ENCODE peak calls at places on chromosomes 11 and 22, in nine cellular contexts. One of them, this sample, is unnamed.

GRCh38 chr11:5665051-5665450 is 19.8 kb downstream of the TRIM5 start:
- DNase-seq in T-helper 2 cell: no peak
- DNase-seq in AML-193: no peak
- DNase-seq in GM23248: no peak
- DNase-seq in uterus: no peak
- DNase-seq in cardiac muscle cell: no peak
- DNase-seq in epithelial cell of esophagus: no peak
- DNase-seq in Calu3: no peak
- DNase-seq in glutamatergic neuron: no peak
- DNase-seq in this sample: no peak

GRCh38 chr11:19980388-19980787 is 179.9 kb downstream of the DBX1 start:
- DNase-seq in Calu3: no peak
- DNase-seq in uterus: no peak
- DNase-seq in AML-193: no peak
- DNase-seq in GM23248: no peak
- DNase-seq in glutamatergic neuron: no peak
- DNase-seq in T-helper 2 cell: no peak
- DNase-seq in epithelial cell of esophagus: no peak
- DNase-seq in cardiac muscle cell: no peak
- DNase-seq in this sample: no peak

GRCh38 chr11:75468534-75469340 is 35.7 kb upstream of the KLHL35 start:
- DNase-seq in GM23248: peak
- DNase-seq in uterus: peak
- DNase-seq in Calu3: no peak
- DNase-seq in glutamatergic neuron: no peak
- DNase-seq in epithelial cell of esophagus: no peak
- DNase-seq in cardiac muscle cell: peak
- DNase-seq in AML-193: no peak
- DNase-seq in T-helper 2 cell: no peak
- DNase-seq in this sample: no peak

GRCh38 chr22:35369996-35370395 is 10.9 kb upstream of the HMOX1 start:
- DNase-seq in T-helper 2 cell: no peak
- DNase-seq in cardiac muscle cell: no peak
- DNase-seq in Calu3: no peak
- DNase-seq in uterus: no peak
- DNase-seq in epithelial cell of esophagus: no peak
- DNase-seq in AML-193: no peak
- DNase-seq in glutamatergic neuron: no peak
- DNase-seq in GM23248: no peak
- DNase-seq in this sample: no peak

GRCh38 chr11:77205467-77206263 is 77.6 kb downstream of the MYO7A start:
- DNase-seq in glutamatergic neuron: peak
- DNase-seq in GM23248: no peak
- DNase-seq in T-helper 2 cell: no peak
- DNase-seq in cardiac muscle cell: no peak
- DNase-seq in uterus: peak
- DNase-seq in Calu3: no peak
- DNase-seq in epithelial cell of esophagus: no peak
- DNase-seq in AML-193: no peak
- DNase-seq in this sample: no peak

GRCh38 chr11:10581481-10582019 is 13.1 kb upstream of the LYVE1 start:
- DNase-seq in epithelial cell of esophagus: peak
- DNase-seq in GM23248: peak
- DNase-seq in uterus: no peak
- DNase-seq in AML-193: peak
- DNase-seq in cardiac muscle cell: peak
- DNase-seq in T-helper 2 cell: no peak
- DNase-seq in Calu3: no peak
- DNase-seq in glutamatergic neuron: no peak
- DNase-seq in this sample: peak

GRCh38 chr22:26952654-26953379 is 295.4 kb downstream of the MIAT start:
- DNase-seq in GM23248: no peak
- DNase-seq in glutamatergic neuron: peak
- DNase-seq in cardiac muscle cell: no peak
- DNase-seq in Calu3: no peak
- DNase-seq in AML-193: no peak
- DNase-seq in T-helper 2 cell: no peak
- DNase-seq in epithelial cell of esophagus: no peak
- DNase-seq in uterus: no peak
- DNase-seq in this sample: no peak

GRCh38 chr22:37604875-37605274 is 3.8 kb upstream of the GGA1 start:
- DNase-seq in epithelial cell of esophagus: no peak
- DNase-seq in AML-193: no peak
- DNase-seq in cardiac muscle cell: no peak
- DNase-seq in glutamatergic neuron: no peak
- DNase-seq in GM23248: no peak
- DNase-seq in uterus: no peak
- DNase-seq in T-helper 2 cell: peak
- DNase-seq in Calu3: no peak
- DNase-seq in this sample: no peak

GRCh38 chr22:43152355-43153071 is 1.2 kb downstream of the TSPO start:
- DNase-seq in AML-193: peak
- DNase-seq in GM23248: peak
- DNase-seq in Calu3: peak
- DNase-seq in uterus: peak
- DNase-seq in epithelial cell of esophagus: peak
- DNase-seq in glutamatergic neuron: no peak
- DNase-seq in cardiac muscle cell: peak
- DNase-seq in T-helper 2 cell: peak
- DNase-seq in this sample: peak

GRCh38 chr11:129237880-129238638 is 45.9 kb upstream of the ARHGAP32 start:
- DNase-seq in cardiac muscle cell: no peak
- DNase-seq in GM23248: no peak
- DNase-seq in glutamatergic neuron: no peak
- DNase-seq in Calu3: no peak
- DNase-seq in epithelial cell of esophagus: no peak
- DNase-seq in AML-193: no peak
- DNase-seq in T-helper 2 cell: no peak
- DNase-seq in uterus: no peak
- DNase-seq in this sample: no peak

GRCh38 chr22:37472418-37473006 is 13.7 kb downstream of the MFNG start:
- DNase-seq in cardiac muscle cell: peak
- DNase-seq in epithelial cell of esophagus: peak
- DNase-seq in GM23248: peak
- DNase-seq in uterus: no peak
- DNase-seq in AML-193: no peak
- DNase-seq in Calu3: peak
- DNase-seq in glutamatergic neuron: peak
- DNase-seq in T-helper 2 cell: peak
- DNase-seq in this sample: no peak

GRCh38 chr11:8075119-8075726 is 5.8 kb upstream of the TUB start:
- DNase-seq in glutamatergic neuron: no peak
- DNase-seq in T-helper 2 cell: no peak
- DNase-seq in epithelial cell of esophagus: peak
- DNase-seq in AML-193: no peak
- DNase-seq in cardiac muscle cell: no peak
- DNase-seq in Calu3: no peak
- DNase-seq in GM23248: peak
- DNase-seq in uterus: no peak
- DNase-seq in this sample: no peak

GRCh38 chr11:17790453-17790852 is 55.9 kb downstream of the KCNC1 start:
- DNase-seq in cardiac muscle cell: peak
- DNase-seq in AML-193: no peak
- DNase-seq in GM23248: peak
- DNase-seq in Calu3: no peak
- DNase-seq in glutamatergic neuron: no peak
- DNase-seq in uterus: no peak
- DNase-seq in T-helper 2 cell: no peak
- DNase-seq in epithelial cell of esophagus: peak
- DNase-seq in this sample: peak

GRCh38 chr22:40491990-40492631 is 121.7 kb downstream of the SGSM3 start:
- DNase-seq in AML-193: peak
- DNase-seq in uterus: no peak
- DNase-seq in Calu3: no peak
- DNase-seq in epithelial cell of esophagus: no peak
- DNase-seq in cardiac muscle cell: peak
- DNase-seq in glutamatergic neuron: no peak
- DNase-seq in GM23248: peak
- DNase-seq in T-helper 2 cell: peak
- DNase-seq in this sample: no peak

GRCh38 chr11:43942651-43943356 is 367 bp downstream of the C11orf96 start:
- DNase-seq in Calu3: no peak
- DNase-seq in AML-193: no peak
- DNase-seq in cardiac muscle cell: peak
- DNase-seq in epithelial cell of esophagus: peak
- DNase-seq in glutamatergic neuron: peak
- DNase-seq in T-helper 2 cell: peak
- DNase-seq in uterus: peak
- DNase-seq in GM23248: peak
- DNase-seq in this sample: no peak

GRCh38 chr11:119709638-119710346 is 19.2 kb downstream of the NECTIN1 start:
- DNase-seq in T-helper 2 cell: no peak
- DNase-seq in AML-193: no peak
- DNase-seq in cardiac muscle cell: peak
- DNase-seq in glutamatergic neuron: peak
- DNase-seq in epithelial cell of esophagus: no peak
- DNase-seq in uterus: no peak
- DNase-seq in Calu3: no peak
- DNase-seq in GM23248: no peak
- DNase-seq in this sample: no peak

GRCh38 chr11:20840341-20840740 is 171.0 kb downstream of the NELL1 start:
- DNase-seq in uterus: no peak
- DNase-seq in epithelial cell of esophagus: no peak
- DNase-seq in AML-193: no peak
- DNase-seq in cardiac muscle cell: no peak
- DNase-seq in Calu3: no peak
- DNase-seq in T-helper 2 cell: no peak
- DNase-seq in GM23248: no peak
- DNase-seq in glutamatergic neuron: no peak
- DNase-seq in this sample: no peak

GRCh38 chr22:50498322-50498861 is 9.1 kb downstream of the LMF2 start:
- DNase-seq in T-helper 2 cell: peak
- DNase-seq in GM23248: peak
- DNase-seq in AML-193: peak
- DNase-seq in uterus: no peak
- DNase-seq in cardiac muscle cell: peak
- DNase-seq in Calu3: peak
- DNase-seq in epithelial cell of esophagus: peak
- DNase-seq in glutamatergic neuron: peak
- DNase-seq in this sample: peak

GRCh38 chr11:66467756-66468155 is 1.1 kb downstream of the PELI3 start:
- DNase-seq in epithelial cell of esophagus: no peak
- DNase-seq in glutamatergic neuron: no peak
- DNase-seq in cardiac muscle cell: peak
- DNase-seq in T-helper 2 cell: peak
- DNase-seq in Calu3: peak
- DNase-seq in uterus: no peak
- DNase-seq in AML-193: peak
- DNase-seq in GM23248: peak
- DNase-seq in this sample: no peak

GRCh38 chr11:57504511-57504910 is 11.0 kb downstream of the SLC43A1 start:
- DNase-seq in glutamatergic neuron: no peak
- DNase-seq in T-helper 2 cell: no peak
- DNase-seq in epithelial cell of esophagus: no peak
- DNase-seq in GM23248: no peak
- DNase-seq in cardiac muscle cell: no peak
- DNase-seq in AML-193: no peak
- DNase-seq in Calu3: no peak
- DNase-seq in uterus: no peak
- DNase-seq in this sample: no peak

GRCh38 chr11:126336065-126336464 is 19.4 kb upstream of the ST3GAL4 start:
- DNase-seq in cardiac muscle cell: no peak
- DNase-seq in uterus: no peak
- DNase-seq in glutamatergic neuron: no peak
- DNase-seq in AML-193: no peak
- DNase-seq in epithelial cell of esophagus: no peak
- DNase-seq in T-helper 2 cell: no peak
- DNase-seq in Calu3: no peak
- DNase-seq in GM23248: no peak
- DNase-seq in this sample: no peak

GRCh38 chr22:35051034-35051535 is 14.9 kb upstream of the ISX start:
- DNase-seq in uterus: no peak
- DNase-seq in AML-193: no peak
- DNase-seq in epithelial cell of esophagus: no peak
- DNase-seq in Calu3: no peak
- DNase-seq in T-helper 2 cell: no peak
- DNase-seq in GM23248: no peak
- DNase-seq in glutamatergic neuron: no peak
- DNase-seq in cardiac muscle cell: no peak
- DNase-seq in this sample: no peak

GRCh38 chr22:20226760-20227350 is 41.3 kb downstream of the RTN4R start:
- DNase-seq in GM23248: no peak
- DNase-seq in glutamatergic neuron: no peak
- DNase-seq in Calu3: no peak
- DNase-seq in AML-193: no peak
- DNase-seq in epithelial cell of esophagus: no peak
- DNase-seq in T-helper 2 cell: no peak
- DNase-seq in cardiac muscle cell: no peak
- DNase-seq in uterus: no peak
- DNase-seq in this sample: no peak

GRCh38 chr11:125056931-125057330 is 6.2 kb upstream of the SLC37A2 start:
- DNase-seq in glutamatergic neuron: no peak
- DNase-seq in cardiac muscle cell: no peak
- DNase-seq in AML-193: no peak
- DNase-seq in GM23248: no peak
- DNase-seq in epithelial cell of esophagus: no peak
- DNase-seq in Calu3: no peak
- DNase-seq in uterus: no peak
- DNase-seq in T-helper 2 cell: no peak
- DNase-seq in this sample: no peak

GRCh38 chr11:58621586-58622262 is 741 bp upstream of the CNTF start:
- DNase-seq in T-helper 2 cell: peak
- DNase-seq in GM23248: no peak
- DNase-seq in epithelial cell of esophagus: peak
- DNase-seq in cardiac muscle cell: no peak
- DNase-seq in AML-193: no peak
- DNase-seq in glutamatergic neuron: no peak
- DNase-seq in uterus: no peak
- DNase-seq in Calu3: no peak
- DNase-seq in this sample: peak

GRCh38 chr22:31098633-31099110 is 8.7 kb downstream of the SELENOM start:
- DNase-seq in T-helper 2 cell: no peak
- DNase-seq in uterus: peak
- DNase-seq in cardiac muscle cell: no peak
- DNase-seq in epithelial cell of esophagus: no peak
- DNase-seq in Calu3: no peak
- DNase-seq in AML-193: no peak
- DNase-seq in glutamatergic neuron: peak
- DNase-seq in GM23248: peak
- DNase-seq in this sample: no peak

GRCh38 chr11:12205330-12205729 is 94.9 kb downstream of the MICAL2 start:
- DNase-seq in GM23248: peak
- DNase-seq in uterus: no peak
- DNase-seq in cardiac muscle cell: peak
- DNase-seq in T-helper 2 cell: no peak
- DNase-seq in AML-193: no peak
- DNase-seq in glutamatergic neuron: no peak
- DNase-seq in Calu3: no peak
- DNase-seq in epithelial cell of esophagus: no peak
- DNase-seq in this sample: no peak

GRCh38 chr11:79794484-79795393 is 353.9 kb upstream of the TENM4 start:
- DNase-seq in cardiac muscle cell: no peak
- DNase-seq in glutamatergic neuron: no peak
- DNase-seq in epithelial cell of esophagus: peak
- DNase-seq in uterus: no peak
- DNase-seq in T-helper 2 cell: no peak
- DNase-seq in AML-193: no peak
- DNase-seq in GM23248: no peak
- DNase-seq in Calu3: no peak
- DNase-seq in this sample: peak

GRCh38 chr11:27722117-27722844 is 22.0 kb upstream of the BDNF start:
- DNase-seq in glutamatergic neuron: peak
- DNase-seq in uterus: no peak
- DNase-seq in GM23248: peak
- DNase-seq in cardiac muscle cell: peak
- DNase-seq in T-helper 2 cell: peak
- DNase-seq in AML-193: no peak
- DNase-seq in Calu3: peak
- DNase-seq in epithelial cell of esophagus: peak
- DNase-seq in this sample: peak

GRCh38 chr11:12599408-12600143 is 74.6 kb upstream of the TEAD1 start:
- DNase-seq in epithelial cell of esophagus: peak
- DNase-seq in Calu3: peak
- DNase-seq in T-helper 2 cell: peak
- DNase-seq in glutamatergic neuron: peak
- DNase-seq in cardiac muscle cell: peak
- DNase-seq in uterus: peak
- DNase-seq in AML-193: peak
- DNase-seq in GM23248: peak
- DNase-seq in this sample: no peak

GRCh38 chr22:37345863-37346514 is 63.7 kb downstream of the CYTH4 start:
- DNase-seq in AML-193: no peak
- DNase-seq in epithelial cell of esophagus: peak
- DNase-seq in Calu3: no peak
- DNase-seq in glutamatergic neuron: no peak
- DNase-seq in T-helper 2 cell: no peak
- DNase-seq in uterus: peak
- DNase-seq in cardiac muscle cell: peak
- DNase-seq in GM23248: peak
- DNase-seq in this sample: peak

This sample was measured in mammary epithelial cell.